ENCODE peak calls at places on chromosomes 12 and 14, in five cellular contexts. R is IMR-90, C is fibroblast of mammary gland, X is fibroblast of lung, I is heart right ventricle. M is an unnamed sample.

GRCh38 chr12:49609875-49610154 is 4.4 kb upstream of the FAM186B start:
- DNase-seq in R (peak), C (no peak), X (no peak), I (no peak), M (no peak)

GRCh38 chr12:76318773-76319594 is 29.2 kb downstream of the BBS10 start:
- DNase-seq in R (no peak), C (no peak), X (no peak), I (no peak), M (no peak)

GRCh38 chr12:22653790-22654189 is 28.8 kb downstream of the ETNK1 start:
- DNase-seq in R (no peak), C (no peak), X (no peak), I (no peak), M (no peak)

GRCh38 chr12:122102331-122102730 is 23.8 kb downstream of the MLXIP start:
- DNase-seq in R (peak), C (peak), X (no peak), I (no peak), M (no peak)

GRCh38 chr12:107394693-107395092 is 290.9 kb upstream of the PWP1 start:
- DNase-seq in R (no peak), C (no peak), X (no peak), I (no peak), M (no peak)

GRCh38 chr12:57101892-57102695 is 9.1 kb downstream of the STAT6 start:
- DNase-seq in R (peak), C (peak), X (no peak), I (no peak), M (no peak)

GRCh38 chr12:55280991-55281390 is 15.4 kb downstream of the OR6C6 start:
- DNase-seq in R (no peak), C (no peak), X (no peak), I (no peak), M (no peak)

GRCh38 chr12:15629108-15629507 is 160.1 kb downstream of the EPS8 start:
- DNase-seq in R (peak), C (peak), X (peak), I (peak), M (peak)

GRCh38 chr12:116136340-116136739 is 141.2 kb downstream of the MED13L start:
- DNase-seq in R (peak), C (peak), X (peak), I (no peak), M (peak)

GRCh38 chr12:102419094-102419764 is 61.1 kb downstream of the IGF1 start:
- DNase-seq in R (no peak), C (no peak), X (no peak), I (no peak), M (no peak)

GRCh38 chr12:60394680-60395079 is 798.9 kb downstream of the SLC16A7 start:
- DNase-seq in R (peak), C (peak), X (peak), I (no peak), M (peak)

GRCh38 chr14:78598046-78598652 is 428.0 kb downstream of the NRXN3 start:
- DNase-seq in R (peak), C (peak), X (peak), I (peak), M (peak)

GRCh38 chr12:44875954-44876553 is at the start of gene NELL2:
- DNase-seq in R (no peak), C (peak), X (peak), I (peak), M (peak)

GRCh38 chr12:12899530-12900380 is 8.4 kb downstream of the GPRC5A start:
- DNase-seq in R (peak), C (peak), X (peak), I (no peak), M (peak)

GRCh38 chr14:55386037-55386798 is 25.4 kb downstream of the ATG14 start:
- DNase-seq in R (no peak), C (no peak), X (no peak), I (no peak), M (no peak)

GRCh38 chr12:51323966-51324895 is at the start of gene BIN2:
- DNase-seq in R (no peak), C (no peak), X (no peak), I (peak), M (no peak)

DNA sequence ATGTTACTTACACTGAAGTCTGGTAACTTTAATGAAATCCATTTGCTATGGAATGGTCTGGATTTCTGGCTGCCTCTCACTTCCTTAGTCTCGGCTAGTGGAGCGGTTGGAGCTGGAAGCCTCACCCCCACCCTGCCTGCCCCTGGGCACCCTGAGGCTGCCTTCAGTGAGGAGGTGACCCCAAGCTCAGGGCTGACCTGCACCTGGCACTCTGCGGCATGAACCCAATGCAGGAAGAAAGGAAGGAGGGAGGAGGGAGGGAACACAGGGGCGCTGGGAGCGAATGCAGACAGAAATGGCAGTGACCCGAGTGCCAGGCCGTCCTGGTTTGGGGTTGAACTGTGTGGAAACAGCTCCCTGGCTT is 353.1 kb downstream of the TMEM121 start:
- DNase-seq in R (no peak), C (no peak), X (no peak), I (peak), M (no peak)
- H3K4me3 ChIP-seq in R (no peak), C (no peak), X (no peak), I (no peak), M (no peak)

GRCh38 chr14:103121161-103121845 is 2.0 kb upstream of the TNFAIP2 start:
- DNase-seq in R (no peak), C (peak), X (no peak), I (peak), M (peak)

GRCh38 chr14:103121846-103122577 is 1.2 kb upstream of the TNFAIP2 start:
- DNase-seq in R (peak), C (peak), X (peak), I (peak), M (peak)

GRCh38 chr14:103123128-103123633 is at the start of gene TNFAIP2:
- DNase-seq in R (no peak), C (no peak), X (no peak), I (peak), M (peak)

GRCh38 chr14:103123634-103124500 is 606 bp downstream of the TNFAIP2 start:
- DNase-seq in R (no peak), C (peak), X (no peak), I (peak), M (peak)

DNA sequence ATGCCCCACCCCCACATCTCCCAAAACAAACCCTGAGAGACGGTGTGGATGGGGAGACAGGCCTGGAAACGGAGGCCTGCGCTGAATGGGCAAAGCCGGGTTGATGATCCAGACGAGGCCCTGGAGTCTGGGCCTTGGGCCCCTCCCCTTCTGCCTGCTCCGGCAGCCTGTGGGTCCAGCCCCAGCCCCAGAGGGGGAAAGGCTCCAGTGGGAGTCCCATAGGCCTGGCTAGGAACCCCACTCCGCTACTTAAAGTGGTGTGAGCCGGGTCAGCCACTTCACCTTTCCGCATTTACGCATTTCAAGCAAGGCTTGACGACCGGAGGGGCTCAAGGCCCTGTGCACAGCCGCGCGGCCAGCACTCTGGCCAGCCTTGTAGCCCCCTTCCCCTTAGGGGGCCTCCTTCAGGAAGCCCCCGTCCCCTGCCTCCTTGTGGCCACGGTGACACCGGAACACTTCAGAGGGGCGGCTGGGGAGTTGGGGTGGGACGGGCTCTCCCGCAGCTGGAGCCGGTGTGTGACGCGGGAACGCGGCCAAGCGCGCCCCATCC is 608 bp upstream of the TNFAIP2 start:
- DNase-seq in R (no peak), C (no peak), X (peak), I (no peak), M (no peak)
- TF ChIP-seq CTCF in R (no peak), C (no peak), X (no peak), I (no peak), M (no peak)

DNA sequence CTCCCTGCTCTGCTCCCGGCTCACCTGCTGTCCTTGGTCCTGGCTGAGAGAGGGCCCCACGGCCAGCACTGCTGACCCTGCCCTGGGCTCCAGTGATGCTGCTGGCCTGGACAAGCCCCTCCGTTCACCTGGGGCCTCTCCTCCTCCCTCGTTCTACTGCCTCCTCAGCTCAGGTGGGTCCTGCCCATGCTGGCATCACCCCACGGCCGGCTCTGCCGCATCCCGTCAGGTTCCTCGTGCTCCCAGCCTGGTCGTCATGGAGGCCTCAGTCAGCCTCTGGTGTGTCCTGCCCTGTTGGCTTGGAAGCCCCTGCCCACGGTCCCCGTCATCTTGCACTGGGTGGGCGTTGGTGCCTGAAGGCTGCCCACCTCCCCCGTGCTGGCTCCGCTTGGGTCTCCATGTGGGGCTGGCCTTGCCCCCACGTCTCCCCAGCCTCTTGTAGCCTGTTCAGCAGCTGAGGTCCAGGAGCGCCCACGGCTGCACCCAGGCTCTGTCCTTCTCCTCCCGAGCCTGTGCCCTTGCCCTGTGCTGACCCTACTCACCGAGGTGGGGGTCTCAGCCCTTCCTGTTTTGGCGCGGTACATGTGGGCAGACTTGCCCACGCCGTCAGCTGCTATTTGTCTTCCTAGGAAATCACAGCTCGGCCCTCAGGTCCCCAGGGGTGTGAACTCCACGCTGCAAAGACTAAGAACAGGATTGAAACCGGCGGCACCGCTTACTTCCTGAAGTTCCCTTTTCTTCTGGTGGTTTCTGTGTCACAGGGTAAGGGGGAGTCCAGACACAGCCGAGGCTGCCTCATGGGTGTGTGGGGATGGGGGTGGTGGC is 121.6 kb downstream of the TMEM121 start:
- DNase-seq in R (no peak), C (no peak), X (no peak), I (no peak), M (no peak)
- H3K4me3 ChIP-seq in R (no peak), C (no peak), X (no peak), I (no peak), M (no peak)

GRCh38 chr12:129870796-129871195 is 33.0 kb downstream of the TMEM132D start:
- DNase-seq in R (no peak), C (no peak), X (no peak), I (no peak), M (no peak)

GRCh38 chr12:129870146-129870545 is 33.7 kb downstream of the TMEM132D start:
- DNase-seq in R (no peak), C (no peak), X (no peak), I (no peak), M (no peak)

GRCh38 chr12:129871991-129872969 is 31.5 kb downstream of the TMEM132D start:
- DNase-seq in R (no peak), C (no peak), X (no peak), I (no peak), M (no peak)

GRCh38 chr12:129863938-129864337 is 39.9 kb downstream of the TMEM132D start:
- DNase-seq in R (no peak), C (no peak), X (no peak), I (no peak), M (no peak)

GRCh38 chr12:129868566-129868965 is 35.3 kb downstream of the TMEM132D start:
- DNase-seq in R (no peak), C (no peak), X (no peak), I (no peak), M (no peak)
- TF ChIP-seq CTCF in R (no peak), C (no peak), X (no peak), I (no peak), M (no peak)

GRCh38 chr14:31205681-31206535 is 1.7 kb downstream of the HECTD1 start:
- DNase-seq in R (peak), C (peak), X (peak), I (no peak), M (peak)

GRCh38 chr14:31203414-31203742 is 4.2 kb downstream of the HECTD1 start:
- DNase-seq in R (no peak), C (no peak), X (no peak), I (no peak), M (no peak)

GRCh38 chr14:31207287-31207745 is 277 bp downstream of the HECTD1 start:
- DNase-seq in R (no peak), C (no peak), X (peak), I (no peak), M (no peak)

GRCh38 chr14:31206536-31207286 is 882 bp downstream of the HECTD1 start:
- DNase-seq in R (no peak), C (no peak), X (peak), I (no peak), M (peak)

GRCh38 chr14:31204593-31205534 is 2.7 kb downstream of the HECTD1 start:
- DNase-seq in R (no peak), C (no peak), X (no peak), I (no peak), M (no peak)
- H3K4me3 ChIP-seq in R (no peak), C (peak), X (peak), I (peak), M (peak)

GRCh38 chr14:103301512-103302197 is 32.4 kb upstream of the EIF5 start:
- DNase-seq in R (no peak), C (no peak), X (no peak), I (no peak), M (no peak)

GRCh38 chr14:103302966-103303365 is 31.1 kb upstream of the EIF5 start:
- DNase-seq in R (peak), C (no peak), X (no peak), I (no peak), M (peak)

GRCh38 chr14:103296987-103297386 is 37.0 kb upstream of the EIF5 start:
- DNase-seq in R (no peak), C (no peak), X (no peak), I (no peak), M (no peak)

GRCh38 chr14:103296007-103296406 is 38.0 kb upstream of the EIF5 start:
- DNase-seq in R (peak), C (peak), X (peak), I (no peak), M (peak)

GRCh38 chr14:103298620-103299019 is 35.4 kb upstream of the EIF5 start:
- DNase-seq in R (no peak), C (no peak), X (no peak), I (no peak), M (no peak)
- TF ChIP-seq CTCF in R (no peak), C (no peak), X (no peak), I (no peak), M (no peak)

M was measured in AG10803.